ENCODE peak calls at places on chromosome 9, in six cellular contexts. B is aorta; R is stimulated activated naive CD4-positive, alpha-beta T cell; K is upper lobe of right lung; D is AG10803; A is T-helper 17 cell. V is an unnamed sample.

GRCh38 chr9:125700791-125701190 is 6.2 kb downstream of the MAPKAP1 start:
- DNase-seq in B (no peak), R (no peak), K (no peak), D (peak; percentile 41), A (no peak), V (no peak)

GRCh38 chr9:75855509-75855908 is 35.0 kb upstream of the PCSK5 start:
- DNase-seq in B (no peak), R (peak; percentile 1), K (no peak), D (peak; percentile 8), A (no peak), V (peak; percentile 2)

GRCh38 chr9:132670359-132670815 is at the start of gene GTF3C4:
- DNase-seq in B (peak; percentile 96), R (peak; percentile 98), K (peak; percentile 94), D (peak; percentile 73), A (peak; percentile 84), V (peak; percentile 67)

GRCh38 chr9:127318651-127319167 is 54.1 kb downstream of the GARNL3 start:
- DNase-seq in B (peak; percentile 80), R (no peak), K (no peak), D (peak; percentile 59), A (no peak), V (peak; percentile 54)

GRCh38 chr9:70480405-70480980 is 66.0 kb upstream of the KLF9 start:
- DNase-seq in B (peak; percentile 92), R (no peak), K (peak; percentile 89), D (peak; percentile 54), A (no peak), V (peak; percentile 36)

GRCh38 chr9:13575558-13575957 is 296.1 kb upstream of the MPDZ start:
- DNase-seq in B (no peak), R (no peak), K (no peak), D (no peak), A (no peak), V (no peak)

GRCh38 chr9:87872079-87872624 is 10.5 kb upstream of the SPATA31E1 start:
- DNase-seq in B (no peak), R (no peak), K (no peak), D (peak; percentile 29), A (no peak), V (no peak)

GRCh38 chr9:127642047-127642740 is 30.1 kb downstream of the STXBP1 start:
- DNase-seq in B (no peak), R (no peak), K (peak; percentile 60), D (no peak), A (no peak), V (no peak)

GRCh38 chr9:134497283-134497860 is 144.2 kb upstream of the COL5A1 start:
- DNase-seq in B (no peak), R (no peak), K (no peak), D (peak; percentile 40), A (no peak), V (no peak)

GRCh38 chr9:137262909-137263285 is 7.8 kb downstream of the NELFB start:
- DNase-seq in B (no peak), R (no peak), K (peak; percentile 63), D (no peak), A (no peak), V (no peak)

GRCh38 chr9:35111006-35111933 is 4.4 kb downstream of the ATOSB start:
- DNase-seq in B (peak; percentile 99), R (peak; percentile 90), K (peak; percentile 98), D (peak; percentile 99), A (peak; percentile 89), V (peak; percentile 95)

GRCh38 chr9:128634111-128634510 is 22.5 kb downstream of the DYNC2I2 start:
- DNase-seq in B (no peak), R (no peak), K (no peak), D (no peak), A (no peak), V (no peak)

GRCh38 chr9:110815361-110815760 is 146.8 kb downstream of the MUSK start:
- DNase-seq in B (no peak), R (no peak), K (no peak), D (peak; percentile 50), A (no peak), V (no peak)